ENCODE peak calls at places on chromosome 6, in seven cellular contexts. G is HEK293T, M is glutamatergic neuron, R is EL, W is fibroblast of mammary gland, O is uterus, L is PC-3. C is an unnamed sample.

GRCh38 chr6:127954082-127954481 is 53.2 kb upstream of the THEMIS start:
- DNase-seq in G (no peak), M (no peak), R (no peak), W (no peak), O (no peak), L (peak), C (no peak)

GRCh38 chr6:138920906-138921305 is 67.1 kb downstream of the REPS1 start:
- DNase-seq in G (no peak), M (no peak), R (no peak), W (no peak), O (no peak), L (no peak), C (no peak)

GRCh38 chr6:125749864-125750691 is 646 bp downstream of the HEY2 start:
- DNase-seq in G (peak), M (peak), R (no peak), W (no peak), O (no peak), L (no peak), C (no peak)

GRCh38 chr6:57313711-57314471 is 3.5 kb upstream of the PRIM2 start:
- DNase-seq in G (no peak), M (no peak), R (peak), W (peak), O (peak), L (peak), C (no peak)

GRCh38 chr6:41268478-41268877 is 18.0 kb downstream of the TREM1 start:
- DNase-seq in G (no peak), M (no peak), R (no peak), W (no peak), O (no peak), L (no peak), C (no peak)

GRCh38 chr6:43990627-43991619 is 136.3 kb downstream of the MRPL14 start:
- DNase-seq in G (no peak), M (no peak), R (peak), W (peak), O (peak), L (no peak), C (no peak)

GRCh38 chr6:116945809-116946208 is 68.8 kb downstream of the RFX6 start:
- DNase-seq in G (no peak), M (no peak), R (peak), W (peak), O (no peak), L (peak), C (no peak)

GRCh38 chr6:52417675-52418111 is 2.4 kb upstream of the EFHC1 start:
- DNase-seq in G (no peak), M (no peak), R (peak), W (peak), O (no peak), L (peak), C (no peak)

GRCh38 chr6:132060591-132060990 is 109.4 kb upstream of the CCN2 start:
- DNase-seq in G (no peak), M (no peak), R (peak), W (peak), O (no peak), L (peak), C (no peak)

GRCh38 chr6:3418521-3419060 is 38.3 kb downstream of the SLC22A23 start:
- DNase-seq in G (no peak), M (no peak), R (no peak), W (no peak), O (no peak), L (peak), C (no peak)

GRCh38 chr6:112330071-112330876 is 16.9 kb upstream of the RFPL4B start:
- DNase-seq in G (no peak), M (no peak), R (peak), W (peak), O (no peak), L (peak), C (no peak)

GRCh38 chr6:37550436-37550835 is 50.7 kb upstream of the CCDC167 start:
- DNase-seq in G (no peak), M (no peak), R (peak), W (peak), O (no peak), L (peak), C (no peak)

GRCh38 chr6:134238960-134239795 is 78.7 kb downstream of the SGK1 start:
- DNase-seq in G (no peak), M (no peak), R (no peak), W (no peak), O (no peak), L (no peak), C (no peak)

GRCh38 chr6:116282698-116283097 is 3.0 kb upstream of the TSPYL1 start:
- DNase-seq in G (no peak), M (no peak), R (no peak), W (no peak), O (no peak), L (no peak), C (no peak)

GRCh38 chr6:144266091-144266649 is 19.0 kb upstream of the UTRN start:
- DNase-seq in G (peak), M (no peak), R (peak), W (peak), O (peak), L (peak), C (peak)

GRCh38 chr6:35086636-35087360 is 54.3 kb downstream of the TCP11 start:
- DNase-seq in G (no peak), M (no peak), R (no peak), W (no peak), O (no peak), L (no peak), C (no peak)

GRCh38 chr6:14499804-14500203 is 382.2 kb downstream of the CD83 start:
- DNase-seq in G (no peak), M (no peak), R (peak), W (peak), O (no peak), L (peak), C (no peak)

GRCh38 chr6:6220718-6221117 is 99.7 kb downstream of the F13A1 start:
- DNase-seq in G (no peak), M (no peak), R (no peak), W (peak), O (no peak), L (peak), C (no peak)

GRCh38 chr6:150567360-150567759 is 32.3 kb upstream of the PLEKHG1 start:
- DNase-seq in G (no peak), M (no peak), R (no peak), W (no peak), O (no peak), L (no peak), C (no peak)

GRCh38 chr6:75855047-75855446 is 106.0 kb downstream of the MYO6 start:
- DNase-seq in G (peak), M (no peak), R (peak), W (peak), O (no peak), L (peak), C (no peak)

GRCh38 chr6:53623497-53623896 is 42.1 kb downstream of the KLHL31 start:
- DNase-seq in G (no peak), M (no peak), R (no peak), W (peak), O (no peak), L (peak), C (no peak)

GRCh38 chr6:145964948-145965366 is 799 bp upstream of the SHPRH start:
- DNase-seq in G (no peak), M (no peak), R (no peak), W (no peak), O (no peak), L (no peak), C (no peak)

GRCh38 chr6:110999634-111000270 is 17.9 kb downstream of the RPF2 start:
- DNase-seq in G (no peak), M (no peak), R (peak), W (peak), O (no peak), L (peak), C (no peak)

GRCh38 chr6:21664263-21665081 is 70.9 kb downstream of the SOX4 start:
- DNase-seq in G (peak), M (peak), R (peak), W (peak), O (peak), L (no peak), C (no peak)

GRCh38 chr6:122712864-122713612 is 66.5 kb upstream of the FABP7 start:
- DNase-seq in G (no peak), M (no peak), R (no peak), W (no peak), O (no peak), L (no peak), C (no peak)

GRCh38 chr6:163126741-163127140 is 287.8 kb upstream of the QKI start:
- DNase-seq in G (no peak), M (no peak), R (no peak), W (no peak), O (no peak), L (no peak), C (no peak)

GRCh38 chr6:56902551-56903464 is 52.1 kb upstream of the BEND6 start:
- DNase-seq in G (peak), M (no peak), R (peak), W (peak), O (peak), L (peak), C (no peak)

GRCh38 chr6:139955366-139956155 is 581.1 kb upstream of the CITED2 start:
- DNase-seq in G (no peak), M (no peak), R (no peak), W (no peak), O (no peak), L (peak), C (no peak)